ENCODE peak calls at places on chromosomes 3 and 15, in ten cellular contexts. I is neuronal stem cell, J is fibroblast of lung, U is mammary epithelial cell, P is heart right ventricle, C is kidney tubule cell, G is T-cell, E is LHCN-M2, V is head of caudate nucleus, H is NCI-H774. Z is an unnamed sample.

GRCh38 chr15:40307421-40308165 is at the start of gene PLCB2:
- DNase-seq in I (no peak), J (no peak), U (no peak), P (no peak), C (no peak), G (peak), E (no peak), V (no peak), H (no peak), Z (peak)

GRCh38 chr15:31497838-31498237 is 171.2 kb downstream of the KLF13 start:
- DNase-seq in I (no peak), J (no peak), U (no peak), P (no peak), C (no peak), G (no peak), E (no peak), V (no peak), H (no peak), Z (no peak)

GRCh38 chr3:187987919-187988318 is 166.0 kb upstream of the LPP start:
- DNase-seq in I (no peak), J (no peak), U (no peak), P (no peak), C (no peak), G (peak), E (no peak), V (peak), H (no peak), Z (no peak)

GRCh38 chr15:57878573-57878972 is 172.1 kb downstream of the POLR2M start:
- DNase-seq in I (no peak), J (no peak), U (peak), P (no peak), C (peak), G (no peak), E (peak), V (no peak), H (no peak), Z (no peak)

GRCh38 chr3:131110087-131110486 is 83.4 kb downstream of the NEK11 start:
- DNase-seq in I (no peak), J (no peak), U (peak), P (no peak), C (peak), G (no peak), E (peak), V (no peak), H (no peak), Z (no peak)

GRCh38 chr15:36449084-36449661 is 130.3 kb upstream of the CDIN1 start:
- DNase-seq in I (peak), J (peak), U (no peak), P (no peak), C (no peak), G (no peak), E (peak), V (no peak), H (no peak), Z (no peak)

GRCh38 chr3:55858302-55858701 is 371.2 kb upstream of the WNT5A start:
- DNase-seq in I (no peak), J (no peak), U (no peak), P (no peak), C (no peak), G (no peak), E (no peak), V (no peak), H (no peak), Z (no peak)

GRCh38 chr3:138686771-138687221 is 78.2 kb downstream of the FAIM start:
- DNase-seq in I (no peak), J (peak), U (peak), P (no peak), C (peak), G (no peak), E (peak), V (no peak), H (no peak), Z (peak)

GRCh38 chr3:24843955-24844354 is 349.3 kb upstream of the THRB start:
- DNase-seq in I (no peak), J (no peak), U (no peak), P (no peak), C (no peak), G (no peak), E (no peak), V (no peak), H (no peak), Z (no peak)

GRCh38 chr3:170539886-170540285 is 46.0 kb downstream of the SLC7A14 start:
- DNase-seq in I (no peak), J (no peak), U (no peak), P (no peak), C (no peak), G (no peak), E (peak), V (no peak), H (no peak), Z (no peak)

GRCh38 chr3:169286992-169287391 is 376.5 kb downstream of the MECOM start:
- DNase-seq in I (no peak), J (no peak), U (no peak), P (no peak), C (peak), G (no peak), E (no peak), V (no peak), H (no peak), Z (no peak)

GRCh38 chr15:82739086-82739485 is 29.4 kb upstream of the AP3B2 start:
- DNase-seq in I (no peak), J (no peak), U (peak), P (no peak), C (peak), G (no peak), E (peak), V (no peak), H (no peak), Z (no peak)

GRCh38 chr3:87792532-87793321 is 266.1 kb downstream of the CGGBP1 start:
- DNase-seq in I (peak), J (no peak), U (no peak), P (peak), C (peak), G (no peak), E (peak), V (no peak), H (no peak), Z (no peak)

GRCh38 chr3:131582438-131582837 is 79.7 kb upstream of the MRPL3 start:
- DNase-seq in I (no peak), J (no peak), U (no peak), P (no peak), C (no peak), G (no peak), E (no peak), V (no peak), H (no peak), Z (no peak)

GRCh38 chr3:138678086-138678485 is 69.5 kb downstream of the FAIM start:
- DNase-seq in I (no peak), J (no peak), U (no peak), P (no peak), C (peak), G (no peak), E (no peak), V (no peak), H (no peak), Z (no peak)